ENCODE peak calls at places on chromosomes 5 and 9, in four cellular contexts. U is trophoblast cell, Q is neuronal stem cell, K is mesenchymal stem cell. R is an unnamed sample.

GRCh38 chr9:110977259-110977709 is 61.0 kb downstream of the LPAR1 start:
- DNase-seq in U (no peak), Q (no peak), K (peak), R (peak)

GRCh38 chr5:126499742-126500396 is 76.7 kb downstream of the GRAMD2B start:
- DNase-seq in U (no peak), Q (no peak), K (no peak), R (no peak)

GRCh38 chr9:122446819-122447484 is 30.8 kb downstream of the OR1J1 start:
- DNase-seq in U (no peak), Q (no peak), K (no peak), R (peak)

GRCh38 chr9:85524531-85524930 is 217.2 kb downstream of the AGTPBP1 start:
- DNase-seq in U (no peak), Q (no peak), K (no peak), R (no peak)

GRCh38 chr5:79853676-79854418 is 137.2 kb downstream of the MTX3 start:
- DNase-seq in U (peak), Q (no peak), K (no peak), R (peak)

GRCh38 chr9:114016629-114017423 is 61.3 kb downstream of the AMBP start:
- DNase-seq in U (no peak), Q (no peak), K (no peak), R (no peak)

GRCh38 chr5:133873936-133874585 is 94.4 kb downstream of the C5orf15 start:
- DNase-seq in U (no peak), Q (no peak), K (peak), R (peak)

GRCh38 chr5:14374100-14374499 is 207.5 kb upstream of the OTULINL start:
- DNase-seq in U (no peak), Q (no peak), K (no peak), R (no peak)

GRCh38 chr5:160181965-160182622 is 47.2 kb upstream of the FABP6 start:
- DNase-seq in U (no peak), Q (no peak), K (peak), R (no peak)

GRCh38 chr9:89730715-89731114 is 125.9 kb downstream of the GADD45G start:
- DNase-seq in U (no peak), Q (no peak), K (peak), R (no peak)

GRCh38 chr9:93698140-93698908 is 121.9 kb downstream of the PHF2 start:
- DNase-seq in U (no peak), Q (no peak), K (no peak), R (no peak)

GRCh38 chr9:34267660-34268059 is 61.4 kb downstream of the KIF24 start:
- DNase-seq in U (no peak), Q (no peak), K (no peak), R (no peak)

GRCh38 chr5:138663561-138663960 is 88.4 kb upstream of the HSPA9 start:
- DNase-seq in U (no peak), Q (no peak), K (no peak), R (no peak)

GRCh38 chr9:36725777-36726356 is 153.2 kb downstream of the MELK start:
- DNase-seq in U (no peak), Q (no peak), K (no peak), R (no peak)

GRCh38 chr9:72954431-72955420 is 1.9 kb upstream of the ALDH1A1 start:
- DNase-seq in U (no peak), Q (no peak), K (no peak), R (no peak)

GRCh38 chr9:87601175-87601574 is 103.5 kb downstream of the DAPK1 start:
- DNase-seq in U (peak), Q (no peak), K (no peak), R (no peak)

GRCh38 chr9:126453156-126453963 is 126.7 kb downstream of the MVB12B start:
- DNase-seq in U (no peak), Q (no peak), K (no peak), R (no peak)

GRCh38 chr5:168570490-168571328 is 8.5 kb downstream of the PANK3 start:
- DNase-seq in U (no peak), Q (no peak), K (no peak), R (no peak)

GRCh38 chr5:149212203-149212951 is 59.3 kb upstream of the AFAP1L1 start:
- DNase-seq in U (no peak), Q (no peak), K (peak), R (peak)

GRCh38 chr9:133120343-133121199 is 469 bp downstream of the RALGDS start:
- DNase-seq in U (no peak), Q (no peak), K (no peak), R (no peak)

GRCh38 chr9:79111653-79112052 is 460.1 kb upstream of the TLE4 start:
- DNase-seq in U (no peak), Q (no peak), K (no peak), R (no peak)

GRCh38 chr5:140027807-140028206 is 15.3 kb downstream of the NRG2 start:
- DNase-seq in U (no peak), Q (no peak), K (no peak), R (no peak)

GRCh38 chr9:101367323-101367722 is 17.5 kb downstream of the BAAT start:
- DNase-seq in U (no peak), Q (no peak), K (no peak), R (no peak)

GRCh38 chr9:121556580-121556979 is 56.9 kb upstream of the GGTA1 start:
- DNase-seq in U (no peak), Q (no peak), K (peak), R (peak)

GRCh38 chr9:69131682-69132081 is 42.4 kb upstream of the TJP2 start:
- DNase-seq in U (peak), Q (no peak), K (peak), R (peak)

GRCh38 chr5:150147580-150148407 is 7.9 kb downstream of the PDGFRB start:
- DNase-seq in U (no peak), Q (no peak), K (no peak), R (no peak)

GRCh38 chr5:81904861-81905260 is 67.0 kb upstream of the ATG10 start:
- DNase-seq in U (peak), Q (no peak), K (no peak), R (peak)

GRCh38 chr5:5700549-5700948 is 278.1 kb downstream of the ICE1 start:
- DNase-seq in U (no peak), Q (no peak), K (no peak), R (no peak)

GRCh38 chr5:35246411-35246810 is 16.1 kb upstream of the PRLR start:
- DNase-seq in U (peak), Q (no peak), K (no peak), R (no peak)

GRCh38 chr9:88221110-88221509 is 82.8 kb upstream of the SPATA31C2 start:
- DNase-seq in U (no peak), Q (no peak), K (no peak), R (no peak)

GRCh38 chr9:122348288-122348777 is 22.5 kb upstream of the PTGS1 start:
- DNase-seq in U (no peak), Q (no peak), K (no peak), R (no peak)

GRCh38 chr9:135179041-135179440 is 91.6 kb downstream of the OLFM1 start:
- DNase-seq in U (no peak), Q (no peak), K (no peak), R (no peak)
- H4K91ac ChIP-seq in U (no peak), Q (no peak), K (no peak), R (no peak)

DNA sequence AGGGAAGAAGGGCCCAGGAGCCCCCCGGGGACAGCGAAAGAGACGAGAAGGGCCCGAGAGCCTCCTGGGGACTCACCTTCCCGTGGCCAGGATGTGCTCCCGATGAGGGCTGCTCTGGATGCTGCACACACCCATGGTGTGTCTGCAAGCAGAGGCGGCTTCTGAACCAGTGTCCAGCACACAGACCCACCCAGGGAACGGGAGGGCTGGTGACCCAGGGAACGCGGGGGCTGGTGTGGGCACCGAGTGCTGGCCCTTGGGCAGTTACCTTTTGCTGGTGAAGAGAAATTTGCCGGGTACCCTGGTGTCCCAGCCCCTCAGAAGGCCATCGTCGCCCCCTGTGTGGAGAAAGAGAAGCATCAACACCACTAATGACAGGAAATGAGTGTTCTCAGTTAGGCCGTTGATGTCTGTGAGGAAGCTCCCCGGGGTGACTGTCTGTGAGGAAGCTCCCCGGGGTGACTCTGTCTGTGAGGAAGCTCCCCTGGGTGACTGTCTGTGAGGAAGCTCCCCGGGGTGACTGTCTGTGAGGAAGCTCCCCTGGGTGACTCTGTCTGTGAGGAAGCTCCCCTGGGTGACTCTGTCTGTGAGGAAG is 13.2 kb downstream of the MRPL41 start:
- DNase-seq in U (no peak), Q (no peak), K (no peak), R (no peak)
- H4K91ac ChIP-seq in U (no peak), Q (no peak), K (no peak), R (no peak)

DNA sequence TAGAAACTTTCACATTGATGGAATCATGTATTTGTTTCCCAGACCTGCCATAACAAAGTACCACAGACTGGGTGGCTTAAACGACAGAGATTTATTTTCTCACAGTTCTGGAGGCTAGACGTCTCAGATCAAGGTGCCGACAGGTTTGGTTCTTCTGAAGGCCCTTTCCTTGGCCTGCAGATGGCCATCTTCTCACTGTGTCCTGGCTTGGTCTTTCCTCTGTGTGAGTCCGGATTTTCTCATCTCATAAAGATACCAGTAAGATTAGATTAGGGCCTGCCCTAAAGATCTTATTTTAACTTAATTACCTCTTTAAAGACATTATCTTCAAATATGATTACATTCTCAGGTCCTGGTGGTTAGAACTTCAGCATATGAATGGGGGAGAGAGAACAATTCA is 5.8 kb downstream of the USP20 start:
- DNase-seq in U (no peak), Q (no peak), K (no peak), R (no peak)
- H4K91ac ChIP-seq in U (no peak), Q (no peak), K (no peak), R (no peak)

GRCh38 chr5:124889522-124889828 is 143.0 kb upstream of the ZNF608 start:
- DNase-seq in U (no peak), Q (no peak), K (no peak), R (no peak)
- H4K91ac ChIP-seq in U (no peak), Q (no peak), K (no peak), R (no peak)